ENCODE peak calls at places on chromosomes 5 and 9, in six cellular contexts. I is GM23338, B is PC-9, M is PC-3, Y is hepatocyte, R is HCT116. Q is an unnamed sample. For H3K9me2 and H3K27me3, the result is how much of the 10 kb centered on the place peaks cover.

GRCh38 chr5:79850941-79851693 is 139.9 kb downstream of the MTX3 start:
- DNase-seq in I (no peak), B (no peak), M (no peak), Y (no peak), R (no peak), Q (no peak)

GRCh38 chr5:157560560-157560959 is 15.0 kb downstream of the ADAM19 start:
- DNase-seq in I (no peak), B (no peak), M (no peak), Y (no peak), R (no peak), Q (peak)

GRCh38 chr5:169803077-169803981 is 166.3 kb downstream of the DOCK2 start:
- DNase-seq in I (no peak), B (peak), M (peak), Y (peak), R (no peak), Q (peak)

GRCh38 chr9:128420651-128421473 is at the start of gene CERCAM:
- DNase-seq in I (peak), B (no peak), M (peak), Y (peak), R (no peak), Q (peak)

GRCh38 chr5:439636-440035 is 3.3 kb upstream of the EXOC3 start:
- DNase-seq in I (no peak), B (no peak), M (no peak), Y (no peak), R (no peak), Q (no peak)

GRCh38 chr9:117218951-117219350 is 195.9 kb downstream of the ASTN2 start:
- DNase-seq in I (no peak), B (no peak), M (no peak), Y (no peak), R (no peak), Q (no peak)

GRCh38 chr5:180860273-180860886 is 696 bp downstream of the ZFP62 start:
- DNase-seq in I (peak), B (peak), M (peak), Y (peak), R (peak), Q (peak)

GRCh38 chr5:132830436-132831094 is at the start of gene SHROOM1:
- DNase-seq in I (peak), B (peak), M (peak), Y (peak), R (peak), Q (peak)

GRCh38 chr5:7540806-7541205 is 144.9 kb downstream of the ADCY2 start:
- DNase-seq in I (no peak), B (no peak), M (no peak), Y (no peak), R (no peak), Q (no peak)

GRCh38 chr9:86638109-86638508 is 283.9 kb upstream of the TUT7 start:
- DNase-seq in I (no peak), B (no peak), M (no peak), Y (no peak), R (no peak), Q (no peak)

GRCh38 chr5:174511711-174512253 is 212.6 kb upstream of the MSX2 start:
- DNase-seq in I (no peak), B (peak), M (no peak), Y (no peak), R (no peak), Q (no peak)

GRCh38 chr5:124402144-124402581 is 344.3 kb downstream of the ZNF608 start:
- DNase-seq in I (no peak), B (peak), M (peak), Y (peak), R (no peak), Q (peak)

GRCh38 chr5:85952680-85953079 is 665.1 kb upstream of the COX7C start:
- DNase-seq in I (no peak), B (no peak), M (no peak), Y (no peak), R (no peak), Q (no peak)
- H3K9me2 ChIP-seq in I (under half), B (under half), M (under half), Y (under half), R (under half), Q (under half)

DNA sequence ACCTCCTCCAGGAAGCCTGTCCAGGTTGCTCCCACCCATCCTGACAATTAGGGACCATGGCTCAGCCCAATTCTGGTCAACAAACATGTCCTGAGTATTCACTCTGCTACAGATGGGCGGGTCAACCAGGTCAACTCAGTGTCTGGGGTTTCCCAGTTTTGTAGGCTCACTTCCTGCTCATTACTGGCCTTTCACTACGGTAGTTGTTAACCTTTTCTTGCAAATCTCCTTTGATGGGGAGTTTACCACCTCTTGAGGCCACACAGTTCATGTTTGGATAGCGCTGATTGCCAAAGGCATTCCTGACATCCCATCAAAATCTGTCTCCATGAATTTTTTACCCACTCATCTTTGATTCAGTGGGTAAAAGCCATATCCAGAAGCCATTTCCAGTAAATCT is 13.8 kb downstream of the TMEM8B start:
- DNase-seq in I (no peak), B (no peak), M (no peak), Y (no peak), R (no peak), Q (no peak)
- TF ChIP-seq EZH2 in I (no peak), B (no peak), M (no peak), Y (no peak), R (no peak), Q (no peak)

DNA sequence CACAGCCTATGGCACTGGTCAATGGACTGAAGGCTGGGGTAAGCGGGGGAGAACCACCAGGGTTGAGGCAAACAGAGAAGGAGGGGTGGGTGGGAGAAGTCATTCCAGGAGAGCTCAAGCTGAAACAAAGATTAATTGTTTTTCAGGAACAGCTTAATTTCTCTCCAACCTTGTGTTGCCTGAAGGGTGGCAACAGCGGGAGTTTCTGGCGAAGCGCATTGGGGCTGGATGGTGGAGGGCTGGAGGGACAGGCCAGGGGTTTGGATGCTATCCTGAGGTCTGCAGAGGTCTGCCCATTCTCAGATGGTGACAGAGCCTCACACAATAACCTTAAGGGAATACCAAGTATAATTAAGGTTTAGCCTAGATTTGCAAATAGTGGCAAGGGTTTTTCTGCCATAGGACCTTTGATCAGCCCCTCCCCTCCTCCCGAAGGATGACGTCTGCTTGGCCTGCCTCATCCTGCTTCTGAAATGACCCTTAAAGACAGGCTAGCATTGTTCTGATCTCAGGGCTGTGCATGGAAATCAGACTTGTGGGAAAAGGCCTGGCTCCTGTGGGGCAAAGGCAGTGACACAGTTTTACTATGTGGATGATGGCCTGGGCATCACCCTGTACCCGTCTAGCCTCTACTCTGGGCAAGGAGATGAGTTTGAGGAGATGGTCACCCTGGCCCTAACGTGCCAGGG is 32.7 kb downstream of the PSD2 start:
- DNase-seq in I (no peak), B (no peak), M (no peak), Y (no peak), R (no peak), Q (no peak)
- H3K27me3 ChIP-seq in I (under half), B (half or more), M (under half), Y (under half), R (under half), Q (under half)

DNA sequence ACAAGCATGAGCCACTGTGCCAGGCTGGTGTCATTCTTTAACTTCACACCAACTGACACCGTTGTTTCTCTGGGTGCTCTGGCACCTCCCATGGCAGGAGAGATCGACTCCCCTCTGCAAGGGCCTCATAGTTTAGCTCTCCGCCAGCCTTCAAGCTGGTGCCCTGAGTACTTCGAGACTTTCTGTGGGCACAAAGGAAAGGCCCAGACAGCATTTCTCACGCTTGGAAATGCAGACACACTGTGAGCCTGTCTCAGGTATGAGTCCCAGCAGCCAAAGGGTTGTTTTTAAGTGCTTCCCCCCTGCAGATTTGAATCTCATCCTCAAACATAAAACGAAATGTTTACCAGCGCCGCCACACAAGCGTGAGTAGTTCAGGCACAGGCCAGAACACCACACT is 11.1 kb upstream of the TCF7 start:
- DNase-seq in I (no peak), B (no peak), M (no peak), Y (no peak), R (no peak), Q (no peak)
- H3K9me2 ChIP-seq in I (under half), B (under half), M (under half), Y (under half), R (under half), Q (under half)